ENCODE peak calls at places on chromosomes 6 and 20, in five cellular contexts. P is K562, Y is SK-N-SH, Z is HCT116, H is H1. U is an unnamed sample.

GRCh38 chr20:53149184-53149651 is 177.1 kb downstream of the TSHZ2 start:
- DNase-seq in P (no peak), Y (no peak), Z (no peak), H (no peak), U (no peak)

GRCh38 chr6:56091159-56091869 is 156.1 kb downstream of the COL21A1 start:
- DNase-seq in P (no peak), Y (no peak), Z (peak; percentile 26), H (no peak), U (no peak)

GRCh38 chr6:64504509-64504908 is 868.9 kb downstream of the PHF3 start:
- DNase-seq in P (no peak), Y (no peak), Z (no peak), H (no peak), U (no peak)

GRCh38 chr6:16238658-16239089 is 287 bp downstream of the GMPR start:
- DNase-seq in P (no peak), Y (peak; percentile 58), Z (no peak), H (peak; percentile 59), U (no peak)

GRCh38 chr6:22954749-22955385 is 385.5 kb downstream of the HDGFL1 start:
- DNase-seq in P (no peak), Y (no peak), Z (no peak), H (no peak), U (no peak)

GRCh38 chr6:42363906-42364859 is 87.5 kb downstream of the TRERF1 start:
- DNase-seq in P (no peak), Y (no peak), Z (no peak), H (no peak), U (no peak)

GRCh38 chr6:56364482-56365313 is 117.3 kb upstream of the COL21A1 start:
- DNase-seq in P (no peak), Y (peak; percentile 21), Z (no peak), H (no peak), U (no peak)

GRCh38 chr20:1328680-1329330 is at the start of gene SDCBP2:
- DNase-seq in P (no peak), Y (no peak), Z (peak; percentile 23), H (peak; percentile 34), U (no peak)

GRCh38 chr6:105164418-105164817 is 15.4 kb downstream of the POPDC3 start:
- DNase-seq in P (no peak), Y (peak; percentile 25), Z (no peak), H (no peak), U (no peak)

GRCh38 chr20:57598060-57598459 is 22.2 kb downstream of the ZBP1 start:
- DNase-seq in P (no peak), Y (peak; percentile 39), Z (no peak), H (no peak), U (no peak)

GRCh38 chr6:54681987-54682386 is 164.6 kb upstream of the FAM83B start:
- DNase-seq in P (no peak), Y (no peak), Z (peak; percentile 12), H (no peak), U (no peak)

GRCh38 chr6:99416892-99417767 is 8.0 kb downstream of the PNISR start:
- DNase-seq in P (no peak), Y (no peak), Z (no peak), H (no peak), U (no peak)

GRCh38 chr6:23218751-23219150 is 649.4 kb downstream of the HDGFL1 start:
- DNase-seq in P (no peak), Y (peak; percentile 71), Z (no peak), H (no peak), U (peak; percentile 39)

DNA sequence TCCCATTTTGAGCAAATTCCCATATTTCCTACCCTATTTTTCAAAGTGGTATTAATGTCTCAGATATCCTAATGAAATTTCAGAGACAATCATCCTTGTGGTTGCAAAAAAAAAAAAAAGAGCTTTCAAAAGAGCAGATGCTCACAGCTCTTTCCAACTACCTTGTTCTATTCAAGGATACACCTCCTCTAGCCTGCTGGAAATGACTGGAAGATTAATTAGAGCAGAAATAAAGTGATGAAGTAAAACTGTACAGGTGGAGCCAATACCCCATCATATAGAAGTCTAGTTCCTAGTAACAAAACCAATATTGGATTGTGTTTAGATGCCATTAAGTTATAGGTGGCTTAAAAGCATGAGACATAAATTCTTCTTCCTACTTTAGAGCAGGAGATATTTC is 42.5 kb downstream of the ILRUN start:
- DNase-seq in P (no peak), Y (no peak), Z (no peak), H (no peak), U (no peak)
- H3K4me1 ChIP-seq in P (peaks cover 35% of the 10 kb centered on the region), Y (peaks cover 22% of the 10 kb centered on the region), Z (peaks cover 36% of the 10 kb centered on the region), H (peaks cover 8% of the 10 kb centered on the region), U (peaks cover 3% of the 10 kb centered on the region)

DNA sequence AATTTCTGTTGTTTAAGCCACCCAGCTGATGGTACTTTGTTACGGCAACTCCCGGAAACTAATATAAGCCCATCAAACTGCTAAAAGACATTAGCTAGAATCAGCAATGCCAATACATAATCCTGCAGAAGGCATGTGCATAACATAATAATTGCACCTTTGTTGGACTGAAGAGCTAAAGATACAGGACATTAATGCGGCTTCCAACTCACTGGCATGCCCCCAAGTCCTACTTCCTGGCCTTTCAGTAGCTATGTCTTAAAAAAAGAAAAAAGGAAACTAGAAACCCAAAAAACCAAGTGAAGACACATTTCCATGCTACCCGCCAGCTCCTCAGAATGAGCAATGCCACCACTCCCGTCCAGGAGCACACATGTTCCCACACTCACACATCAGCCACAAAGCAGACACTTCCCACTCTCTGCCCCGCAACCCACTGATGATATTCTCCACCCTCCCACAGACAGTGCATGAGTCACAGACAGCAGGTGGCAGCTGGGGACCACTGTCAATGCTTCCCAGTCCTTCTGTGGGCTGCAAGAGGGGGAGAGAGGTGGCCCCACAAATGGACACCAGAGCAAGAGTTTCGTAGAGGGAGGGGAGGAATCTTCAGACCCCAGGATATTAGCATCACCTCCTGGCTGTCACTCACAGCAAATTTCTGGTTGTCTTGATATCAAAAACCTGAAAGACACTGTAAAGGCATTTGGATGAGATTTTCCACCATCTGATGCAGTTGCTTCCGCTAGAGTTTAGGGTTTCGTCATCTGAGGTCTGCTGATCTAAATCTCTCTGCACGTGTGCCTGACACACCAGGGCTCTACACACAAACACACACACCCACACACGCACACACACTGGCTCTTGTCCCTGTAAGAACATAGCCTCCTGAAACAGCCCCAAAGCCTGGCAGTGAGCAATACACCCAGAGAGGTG is 32.8 kb downstream of the GFOD1 start:
- DNase-seq in P (no peak), Y (peak; percentile 42), Z (no peak), H (no peak), U (no peak)
- TF ChIP-seq YY1 in P (no peak), Y (no peak), Z (no peak), H (no peak), U (no peak)

DNA sequence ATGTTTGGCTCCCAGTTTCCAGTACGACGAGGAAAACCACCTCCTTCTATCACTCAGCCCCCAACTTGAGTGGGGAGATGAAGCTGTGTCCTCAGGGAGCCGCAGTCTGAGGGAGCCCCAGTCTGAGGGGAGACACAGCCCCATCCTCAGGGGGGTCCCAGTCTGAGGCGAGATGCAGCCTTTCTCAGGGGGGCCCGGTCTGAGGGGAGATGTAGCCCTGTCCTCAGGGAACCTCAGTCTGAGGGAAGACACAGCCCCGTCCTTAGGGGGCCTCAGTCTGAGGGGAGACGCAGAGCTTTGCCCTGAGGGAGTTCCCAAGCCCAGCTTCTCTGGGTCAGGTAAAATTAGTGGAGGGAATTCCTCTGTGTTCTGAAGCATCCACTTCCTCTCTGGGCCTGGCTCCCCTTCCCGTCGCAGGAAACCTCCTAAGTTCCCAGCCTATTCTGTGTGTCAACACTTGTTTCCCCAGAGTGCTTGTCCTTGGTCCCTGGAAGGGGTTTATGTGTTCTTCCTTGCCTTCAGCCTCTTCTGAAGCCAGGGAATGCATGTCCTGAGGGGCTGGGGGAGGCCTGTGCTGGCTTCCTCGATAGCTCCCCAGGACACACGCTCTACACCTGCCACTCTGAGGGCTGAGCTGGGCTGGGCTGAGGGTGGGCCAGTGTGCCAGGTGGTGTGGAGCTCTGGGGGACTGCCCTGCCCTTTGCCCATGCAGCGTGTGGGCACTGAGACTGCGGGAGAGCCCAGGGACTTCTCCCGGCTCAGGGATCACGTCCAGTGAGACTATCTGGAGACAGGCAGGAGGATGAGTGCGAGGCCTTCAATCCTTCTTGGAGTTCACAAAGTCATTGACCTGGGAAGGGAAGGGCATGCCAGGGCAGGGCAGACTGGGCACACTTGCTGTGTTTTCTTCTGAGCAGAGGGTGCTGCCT is 55.4 kb downstream of the VEGFA start:
- DNase-seq in P (no peak), Y (no peak), Z (no peak), H (no peak), U (no peak)
- H3K4me1 ChIP-seq in P (peaks cover 11% of the 10 kb centered on the region), Y (no peaks in the 10 kb centered on the region), Z (no peaks in the 10 kb centered on the region), H (no peaks in the 10 kb centered on the region), U (peaks cover 6% of the 10 kb centered on the region)

GRCh38 chr20:48716086-48716485 is 111.7 kb downstream of the PREX1 start:
- DNase-seq in P (no peak), Y (no peak), Z (no peak), H (no peak), U (no peak)
- TF ChIP-seq YY1 in P (no peak), Y (no peak), Z (no peak), H (no peak), U (no peak)

GRCh38 chr6:27470023-27470422 is 2.9 kb downstream of the ZNF184 start:
- DNase-seq in P (no peak), Y (no peak), Z (no peak), H (no peak), U (no peak)
- H3K4me1 ChIP-seq in P (peaks cover 8% of the 10 kb centered on the region), Y (peaks cover 8% of the 10 kb centered on the region), Z (peaks cover 28% of the 10 kb centered on the region), H (no peaks in the 10 kb centered on the region), U (no peaks in the 10 kb centered on the region)

DNA sequence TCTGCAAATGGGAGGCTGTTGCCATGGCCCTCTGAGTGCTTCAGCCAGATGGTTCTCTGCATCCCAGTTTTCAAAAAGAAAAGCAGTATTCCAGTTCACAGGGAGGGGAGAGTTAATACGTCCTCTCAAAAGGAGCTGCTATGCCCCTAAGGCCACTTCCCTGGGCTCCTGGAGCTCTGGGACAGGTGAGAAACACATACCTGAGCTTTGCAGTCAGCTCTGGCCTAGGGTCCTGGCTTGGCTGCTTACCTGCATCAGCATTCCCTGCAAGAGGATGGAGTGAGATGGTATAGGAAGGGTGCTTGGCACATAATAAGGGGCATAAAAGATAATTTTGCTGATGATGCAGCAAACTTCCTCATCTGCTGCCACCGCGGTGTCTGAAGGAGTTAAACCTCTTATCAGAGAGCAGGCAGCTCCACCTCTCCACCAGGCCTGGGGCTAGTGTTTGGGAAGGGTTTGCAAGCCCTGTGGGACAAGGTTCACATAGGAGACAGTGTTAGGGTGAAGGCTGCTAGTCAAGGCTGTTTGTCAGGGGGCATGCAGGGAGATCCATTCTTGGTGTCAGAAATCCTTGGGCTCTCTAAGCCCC is 62.7 kb downstream of the SLC24A3 start:
- DNase-seq in P (no peak), Y (no peak), Z (no peak), H (no peak), U (no peak)
- TF ChIP-seq YY1 in P (no peak), Y (no peak), Z (no peak), H (no peak), U (no peak)

GRCh38 chr6:150697515-150697914 is 97.8 kb downstream of the PLEKHG1 start:
- DNase-seq in P (no peak), Y (no peak), Z (no peak), H (no peak), U (no peak)
- H3K4me1 ChIP-seq in P (no peaks in the 10 kb centered on the region), Y (no peaks in the 10 kb centered on the region), Z (peaks cover 14% of the 10 kb centered on the region), H (no peaks in the 10 kb centered on the region), U (no peaks in the 10 kb centered on the region)

DNA sequence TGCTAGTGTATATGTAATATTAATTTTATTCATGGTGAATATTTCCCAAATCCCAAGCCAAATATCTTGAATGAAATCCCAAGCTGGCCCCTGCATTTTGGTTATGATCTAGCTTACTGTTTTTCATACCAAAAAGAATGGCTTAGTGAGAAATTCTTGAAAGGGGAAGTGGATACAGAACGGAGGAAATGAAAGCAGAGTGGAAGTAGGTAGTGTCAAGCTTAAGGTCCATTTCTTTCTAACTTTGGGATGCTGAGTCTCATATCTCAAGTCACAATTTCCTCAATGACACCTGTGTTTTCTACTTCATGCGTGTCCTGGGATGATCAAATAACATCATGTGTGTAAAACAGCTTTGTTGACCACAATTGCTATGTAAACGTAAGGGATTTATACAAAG is 238.7 kb upstream of the SLC35B3 start:
- DNase-seq in P (no peak), Y (no peak), Z (no peak), H (no peak), U (no peak)
- TF ChIP-seq YY1 in P (no peak), Y (no peak), Z (no peak), H (no peak), U (no peak)

U was measured in NT2/D1.